ENCODE peak calls at places on chromosomes 5 and 9, in ten cellular contexts. Y is AG04449, X is uterus, S is IMR-90, U is GM06990, F is tibial nerve, K is A549, I is nephron progenitor cell, D is fibroblast of villous mesenchyme, L is glutamatergic neuron. M is an unnamed sample.

GRCh38 chr9:108386859-108387384 is 468.9 kb downstream of the ACTL7B start:
- DNase-seq in L (no peak), S (peak; percentile 85), D (peak; percentile 60), K (no peak), U (no peak), Y (peak; percentile 38), I (no peak), F (no peak), X (no peak), M (no peak)

GRCh38 chr5:6758201-6758600 is 45.0 kb downstream of the TENT4A start:
- DNase-seq in I (no peak), L (no peak), S (no peak), F (no peak), K (no peak), D (no peak), U (no peak), X (no peak), Y (no peak), M (no peak)

GRCh38 chr5:54013556-54014157 is 296.7 kb downstream of the ARL15 start:
- DNase-seq in I (no peak), L (no peak), X (no peak), K (peak; percentile 80), F (no peak), Y (peak; percentile 46), U (no peak), S (peak; percentile 90), D (peak; percentile 64), M (no peak)

GRCh38 chr9:128286435-128286834 is 10.4 kb downstream of the SWI5 start:
- DNase-seq in K (no peak), L (no peak), F (no peak), S (peak; percentile 71), I (no peak), U (no peak), X (no peak), Y (no peak), D (no peak), M (no peak)

GRCh38 chr9:89778100-89779085 is 173.6 kb downstream of the GADD45G start:
- DNase-seq in L (no peak), Y (no peak), K (no peak), I (peak; percentile 10), S (no peak), U (no peak), F (no peak), D (no peak), X (no peak), M (no peak)

GRCh38 chr9:134158753-134159392 is 5.5 kb downstream of the RNU6ATAC start:
- DNase-seq in S (no peak), Y (no peak), K (no peak), I (no peak), U (no peak), F (no peak), X (no peak), L (no peak), D (no peak), M (no peak)

GRCh38 chr5:116674881-116675627 is 100.4 kb upstream of the SEMA6A start:
- DNase-seq in F (no peak), K (no peak), S (no peak), L (no peak), Y (no peak), D (no peak), X (no peak), U (no peak), I (no peak), M (no peak)

GRCh38 chr9:133148351-133149129 is 15.2 kb downstream of the GBGT1 start:
- DNase-seq in X (peak; percentile 68), L (no peak), D (no peak), S (peak; percentile 38), K (no peak), I (peak; percentile 40), Y (no peak), U (peak; percentile 70), F (no peak), M (no peak)

GRCh38 chr9:71131145-71131544 is 9.7 kb upstream of the TRPM3 start:
- DNase-seq in X (no peak), D (no peak), U (no peak), L (no peak), K (no peak), S (no peak), F (no peak), I (no peak), Y (no peak), M (no peak)

GRCh38 chr5:87394407-87394806 is 18.3 kb downstream of the CCNH start:
- DNase-seq in Y (no peak), S (peak; percentile 83), K (peak; percentile 17), U (no peak), L (no peak), X (no peak), I (no peak), D (peak; percentile 77), F (no peak), M (no peak)

GRCh38 chr5:15013654-15014463 is 142.3 kb upstream of the ANKH start:
- DNase-seq in L (no peak), I (peak; percentile 18), X (no peak), S (peak; percentile 80), F (no peak), K (peak; percentile 76), Y (no peak), U (no peak), D (peak; percentile 80), M (no peak)

DNA sequence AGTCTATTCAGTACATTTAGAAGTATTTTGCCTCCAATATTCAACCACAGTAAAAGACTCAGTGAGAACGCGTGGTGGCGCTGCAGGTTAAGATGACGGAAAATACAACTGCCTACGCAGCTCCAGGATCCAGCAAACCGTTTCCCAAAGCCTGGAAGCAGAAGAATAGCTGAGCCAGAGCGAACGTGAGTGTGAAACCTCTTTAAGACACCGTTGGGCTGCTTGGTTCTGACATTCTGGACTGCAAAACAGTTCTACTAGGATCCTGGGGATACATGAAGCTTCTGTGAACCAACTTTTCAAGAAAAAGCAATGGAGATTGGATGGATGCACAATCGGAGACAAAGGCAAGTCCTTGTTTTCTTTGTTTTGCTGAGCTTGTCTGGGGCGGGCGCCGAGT is at the start of gene PCDHB16:
- DNase-seq in D (peak; percentile 15), L (peak; percentile 47), U (no peak), Y (no peak), X (peak; percentile 39), S (peak; percentile 32), K (peak; percentile 24), I (peak; percentile 61), F (peak; percentile 27), M (peak; percentile 55)
- TF ChIP-seq CTCF in D (peak; percentile 26), L (peak; percentile 50), U (no peak), Y (no peak), X (peak; percentile 40), S (peak; percentile 43), K (no peak), I (peak; percentile 44), F (peak; percentile 51), M (peak; percentile 51)

DNA sequence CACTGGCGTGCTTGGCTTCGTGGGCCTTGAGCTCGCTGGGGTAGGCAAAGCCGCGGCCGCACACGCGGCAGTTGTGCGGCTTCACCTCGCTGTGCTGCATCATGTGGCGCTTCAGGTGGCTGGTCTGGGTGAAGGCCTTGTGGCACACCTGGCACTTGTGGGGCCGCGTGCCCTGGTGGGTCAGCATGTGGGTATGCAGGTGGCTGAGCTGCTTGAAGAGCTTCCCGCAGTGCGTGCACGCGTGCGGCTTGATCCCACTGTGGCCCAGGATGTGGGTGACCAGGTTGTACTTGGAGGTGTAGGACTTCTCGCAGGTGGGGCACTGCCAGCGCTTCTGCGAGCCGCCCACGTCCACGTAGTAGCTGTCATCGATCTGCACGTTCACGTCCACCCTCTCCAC is 46.8 kb downstream of the ZNF366 start:
- DNase-seq in S (no peak), X (no peak), F (no peak), D (no peak), U (no peak), Y (no peak), L (no peak), K (no peak), I (no peak), M (no peak)
- TF ChIP-seq CTCF in S (no peak), X (no peak), F (no peak), D (no peak), U (no peak), Y (no peak), L (no peak), K (no peak), I (no peak), M (no peak)

DNA sequence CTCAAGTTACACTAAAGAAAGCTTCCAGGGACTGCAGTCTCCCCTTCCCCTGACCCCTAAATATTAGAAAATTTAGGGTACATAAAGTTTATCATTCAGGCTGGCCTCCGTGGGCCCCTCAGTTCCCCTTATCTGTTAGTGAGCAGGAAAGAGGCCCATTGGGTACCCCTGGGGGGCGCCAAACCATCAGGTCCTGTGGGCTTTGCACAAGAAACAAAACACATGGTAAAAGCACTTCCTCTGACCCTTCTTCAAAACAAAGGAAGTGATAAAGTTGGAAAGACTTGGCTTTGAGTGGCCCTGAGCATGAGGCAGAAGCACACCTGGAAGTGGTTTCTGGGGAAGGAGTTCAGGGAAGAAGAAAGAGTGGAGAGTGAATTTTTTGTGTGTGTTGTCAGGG is 213.0 kb downstream of the SMARCA2 start:
- DNase-seq in I (peak; percentile 17), F (no peak), U (no peak), X (no peak), K (peak; percentile 24), L (peak; percentile 44), S (no peak), D (peak; percentile 28), Y (no peak), M (no peak)
- TF ChIP-seq CTCF in I (no peak), F (no peak), U (peak; percentile 49), X (no peak), K (peak; percentile 24), L (peak; percentile 14), S (peak; percentile 15), D (peak; percentile 49), Y (peak; percentile 10), M (no peak)

GRCh38 chr5:67050125-67050524 is 146.5 kb downstream of the CD180 start:
- DNase-seq in D (no peak), L (no peak), Y (no peak), X (no peak), U (no peak), S (no peak), F (no peak), K (no peak), I (no peak), M (no peak)

GRCh38 chr5:67043789-67044511 is 152.6 kb downstream of the CD180 start:
- DNase-seq in U (no peak), X (no peak), Y (no peak), F (no peak), S (no peak), I (no peak), K (no peak), L (no peak), D (no peak), M (no peak)

GRCh38 chr5:67045816-67046740 is 150.5 kb downstream of the CD180 start:
- DNase-seq in S (peak; percentile 39), X (no peak), D (no peak), F (no peak), Y (no peak), K (no peak), U (no peak), I (no peak), L (no peak), M (no peak)

GRCh38 chr5:67047616-67048015 is 149.0 kb downstream of the CD180 start:
- DNase-seq in D (no peak), K (no peak), I (no peak), X (no peak), U (no peak), F (no peak), L (no peak), S (no peak), Y (no peak), M (no peak)

DNA sequence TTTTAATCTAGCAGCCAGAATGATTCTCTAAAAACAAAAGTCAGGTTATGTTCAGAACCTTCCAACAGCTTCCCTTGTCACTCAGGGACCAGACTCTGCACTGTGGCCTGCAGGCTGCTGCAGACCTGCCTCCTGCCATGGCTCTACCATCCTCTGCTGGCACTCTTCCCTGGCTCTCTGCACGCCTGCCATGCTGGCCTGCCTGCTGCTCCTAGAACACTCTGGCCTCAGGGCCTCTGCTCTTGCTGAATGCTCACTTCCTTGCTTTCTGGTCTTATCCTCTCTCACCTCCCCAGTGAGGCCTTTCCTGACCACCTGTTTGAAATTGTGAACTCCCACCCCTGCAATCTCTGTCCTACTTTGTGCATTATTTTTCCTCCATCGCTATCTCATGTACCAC is 149.4 kb downstream of the CD180 start:
- DNase-seq in F (no peak), S (no peak), U (no peak), D (no peak), I (no peak), K (no peak), X (no peak), Y (no peak), L (no peak), M (peak; percentile 86)
- TF ChIP-seq CTCF in F (no peak), S (no peak), U (no peak), D (no peak), I (no peak), K (no peak), X (no peak), Y (no peak), L (no peak), M (no peak)

M was measured in heart left ventricle.